ENCODE peak calls at places on chromosome 19, in nine cellular contexts. D is stimulated activated CD4-positive, alpha-beta T cell treated with anti-CD3 and anti-CD28 coated beads, TNF-alpha, amount 100 ng/mL, for 48 hours; U is activated T-cell treated with anti-CD3 and anti-CD28 coated beads, Interleukin-2, amount 50 U/mL, for 24 hours; I is head of caudate nucleus; G is A549; Y is BE2C; K is T1000; X is HuH-7; M is cardiac fibroblast. Q is an unnamed sample.

GRCh38 chr19:2942928-2943640 is 1.7 kb downstream of the ZNF77 start:
- DNase-seq in D (no peak), U (no peak), I (no peak), G (no peak), Y (no peak), K (no peak), X (no peak), M (no peak), Q (no peak)

GRCh38 chr19:16111909-16112752 is 442 bp downstream of the RAB8A start:
- DNase-seq in D (no peak), U (no peak), I (no peak), G (no peak), Y (no peak), K (no peak), X (no peak), M (no peak), Q (no peak)

GRCh38 chr19:2542341-2543069 is 66.6 kb downstream of the GADD45B start:
- DNase-seq in D (no peak), U (no peak), I (no peak), G (no peak), Y (no peak), K (no peak), X (no peak), M (no peak), Q (no peak)

GRCh38 chr19:13619203-13619632 is 112.9 kb upstream of the CACNA1A start:
- DNase-seq in D (no peak), U (no peak), I (no peak), G (no peak), Y (no peak), K (peak), X (no peak), M (no peak), Q (no peak)

GRCh38 chr19:50794778-50795664 is 4.8 kb downstream of the ACP4 start:
- DNase-seq in D (no peak), U (peak), I (no peak), G (no peak), Y (peak), K (no peak), X (no peak), M (no peak), Q (no peak)

GRCh38 chr19:23318143-23318542 is 67.9 kb upstream of the ZNF724 start:
- DNase-seq in D (no peak), U (no peak), I (peak), G (no peak), Y (no peak), K (no peak), X (no peak), M (no peak), Q (no peak)

GRCh38 chr19:32355309-32355708 is 9.9 kb downstream of the ZNF507 start:
- DNase-seq in D (no peak), U (no peak), I (no peak), G (no peak), Y (no peak), K (no peak), X (no peak), M (no peak), Q (no peak)

GRCh38 chr19:51354103-51354741 is 12.0 kb downstream of the ETFB start:
- DNase-seq in D (no peak), U (no peak), I (no peak), G (no peak), Y (no peak), K (no peak), X (no peak), M (no peak), Q (no peak)

GRCh38 chr19:50204811-50205675 is 1.6 kb downstream of the MYH14 start:
- DNase-seq in D (no peak), U (no peak), I (peak), G (no peak), Y (no peak), K (no peak), X (peak), M (no peak), Q (peak)

GRCh38 chr19:53903055-53903680 is 5.9 kb upstream of the CACNG7 start:
- DNase-seq in D (no peak), U (no peak), I (no peak), G (no peak), Y (no peak), K (no peak), X (peak), M (peak), Q (peak)

GRCh38 chr19:3213159-3213558 is 11.3 kb upstream of the CELF5 start:
- DNase-seq in D (no peak), U (no peak), I (no peak), G (no peak), Y (no peak), K (no peak), X (no peak), M (no peak), Q (no peak)

Q was measured in NCI-H526.